ENCODE peak calls at places on chromosomes 2 and 18, in nine cellular contexts. X, F, W, C, U, L, H, Z and N are unnamed samples.
A peak's percentile ranks its signal among the peaks of the same experiment; 100 is the strongest.

GRCh38 chr18:54558609-54559585 is 32.1 kb upstream of the DYNAP start:
- DNase-seq in W (peak; percentile 32), C (no peak), L (no peak), F (no peak), H (no peak), Z (no peak), U (peak; percentile 3), X (no peak), N (peak; percentile 51)

GRCh38 chr18:11323359-11323819 is 174.0 kb upstream of the PIEZO2 start:
- DNase-seq in L (no peak), Z (no peak), U (peak; percentile 80), H (peak; percentile 6), X (no peak), C (no peak), F (no peak), W (peak; percentile 55), N (no peak)

GRCh38 chr2:224165901-224166319 is 126.8 kb upstream of the SERPINE2 start:
- DNase-seq in X (no peak), C (no peak), H (no peak), W (no peak), F (no peak), U (peak; percentile 70), Z (no peak), L (no peak), N (no peak)

GRCh38 chr2:72147303-72147970 is at the start of gene CYP26B1:
- DNase-seq in Z (peak; percentile 1), U (no peak), W (no peak), F (no peak), C (no peak), L (no peak), H (peak; percentile 39), X (no peak), N (no peak)

GRCh38 chr2:89763254-89763580 is 1071.7 kb downstream of the RPIA start:
- DNase-seq in L (no peak), U (no peak), Z (no peak), X (no peak), W (no peak), C (no peak), H (no peak), F (no peak), N (no peak)

GRCh38 chr2:219897456-219897855 is 270.0 kb downstream of the SLC4A3 start:
- DNase-seq in X (no peak), F (no peak), C (no peak), Z (no peak), W (no peak), H (no peak), L (no peak), U (no peak), N (no peak)

GRCh38 chr2:30465171-30465545 is 18.1 kb downstream of the LCLAT1 start:
- DNase-seq in L (no peak), U (no peak), H (no peak), C (no peak), X (no peak), W (no peak), Z (no peak), F (no peak), N (no peak)

GRCh38 chr2:20091305-20091991 is 40.0 kb upstream of the LAPTM4A start:
- DNase-seq in H (no peak), Z (no peak), C (no peak), W (peak; percentile 92), F (no peak), L (peak; percentile 86), X (no peak), U (peak; percentile 95), N (peak; percentile 86)

GRCh38 chr18:10271481-10271880 is 183.0 kb upstream of the APCDD1 start:
- DNase-seq in F (no peak), Z (no peak), H (no peak), C (no peak), L (no peak), X (no peak), U (no peak), W (no peak), N (no peak)

GRCh38 chr2:63818276-63818675 is 23.4 kb upstream of the UGP2 start:
- DNase-seq in C (no peak), X (no peak), W (no peak), U (no peak), Z (no peak), F (peak; percentile 87), H (no peak), L (no peak), N (no peak)

GRCh38 chr18:56374005-56374655 is 264.3 kb downstream of the TXNL1 start:
- DNase-seq in U (peak; percentile 26), C (no peak), W (peak; percentile 11), X (no peak), L (no peak), H (no peak), Z (no peak), F (no peak), N (peak; percentile 36)

GRCh38 chr2:200081221-200081620 is 125.8 kb downstream of the MAIP1 start:
- DNase-seq in Z (no peak), W (no peak), L (no peak), X (no peak), C (no peak), H (no peak), U (peak; percentile 25), F (no peak), N (no peak)

GRCh38 chr2:185738679-185739472 is at the start of gene FSIP2:
- DNase-seq in Z (no peak), X (no peak), W (peak; percentile 72), U (peak; percentile 69), L (no peak), C (no peak), F (no peak), H (peak; percentile 87), N (peak; percentile 86)

GRCh38 chr18:55452123-55452611 is 135.8 kb downstream of the TCF4 start:
- DNase-seq in H (no peak), W (peak; percentile 43), F (no peak), U (peak; percentile 36), C (no peak), X (no peak), Z (no peak), L (no peak), N (peak; percentile 93)

GRCh38 chr2:241922396-241922795 is 52.9 kb downstream of the RTP5 start:
- DNase-seq in H (no peak), X (no peak), Z (no peak), L (no peak), U (no peak), F (no peak), W (no peak), C (no peak), N (no peak)

GRCh38 chr2:219177594-219178376 is at the start of gene RETREG2:
- DNase-seq in L (peak; percentile 60), Z (peak; percentile 79), U (peak; percentile 85), X (peak; percentile 70), H (peak; percentile 98), F (peak; percentile 82), W (peak; percentile 92), C (peak; percentile 80), N (peak; percentile 93)

GRCh38 chr2:24435391-24436316 is 55.4 kb upstream of the NCOA1 start:
- DNase-seq in F (no peak), W (peak; percentile 82), L (no peak), H (no peak), X (no peak), C (no peak), Z (no peak), U (peak; percentile 64), N (no peak)

GRCh38 chr18:32717151-32717550 is 55.7 kb downstream of the KLHL14 start:
- DNase-seq in X (no peak), C (no peak), Z (no peak), F (no peak), H (no peak), L (no peak), W (no peak), U (peak; percentile 40), N (no peak)

GRCh38 chr2:98461650-98462049 is 17.0 kb downstream of the INPP4A start:
- DNase-seq in U (no peak), X (no peak), W (peak; percentile 24), L (no peak), H (no peak), C (no peak), Z (peak; percentile 1), F (no peak), N (no peak)

GRCh38 chr2:141015339-141016047 is 1115.3 kb downstream of the LRP1B start:
- DNase-seq in Z (no peak), H (no peak), X (no peak), F (no peak), U (peak; percentile 42), W (peak; percentile 3), L (no peak), C (no peak), N (no peak)

GRCh38 chr18:11885278-11885991 is 22.7 kb downstream of the MPPE1 start:
- DNase-seq in F (no peak), L (no peak), H (no peak), U (no peak), W (no peak), C (no peak), X (no peak), Z (no peak), N (no peak)

GRCh38 chr2:206443735-206444527 is 599 bp downstream of the ADAM23 start:
- DNase-seq in W (peak; percentile 32), X (no peak), C (no peak), H (peak; percentile 69), L (no peak), F (no peak), U (peak; percentile 46), Z (peak; percentile 7), N (peak; percentile 16)

GRCh38 chr2:26631401-26631800 is 9.8 kb downstream of the CIB4 start:
- DNase-seq in F (no peak), H (no peak), W (no peak), L (no peak), U (no peak), Z (no peak), X (no peak), C (no peak), N (no peak)

GRCh38 chr2:118969734-118970395 is 27.9 kb downstream of the MARCO start:
- DNase-seq in W (no peak), Z (no peak), F (no peak), C (no peak), U (no peak), X (no peak), L (no peak), H (no peak), N (no peak)

GRCh38 chr2:229445013-229445412 is 173.9 kb upstream of the PID1 start:
- DNase-seq in H (no peak), Z (no peak), C (no peak), W (peak; percentile 99), X (no peak), L (peak; percentile 79), U (peak; percentile 98), F (no peak), N (peak; percentile 98)

GRCh38 chr2:74959106-74959751 is 786 bp downstream of the POLE4 start:
- DNase-seq in W (no peak), C (peak; percentile 5), X (no peak), F (no peak), U (no peak), H (no peak), Z (no peak), L (no peak), N (no peak)

GRCh38 chr2:20027715-20028434 is 15.4 kb upstream of the MATN3 start:
- DNase-seq in H (no peak), U (peak; percentile 68), Z (no peak), W (peak; percentile 30), C (no peak), X (no peak), L (no peak), F (no peak), N (no peak)